ENCODE peak calls at places on chromosomes 3 and 15, in four cellular contexts. M is HepG2, G is H1, F is K562. R is an unnamed sample.

GRCh38 chr3:61008168-61008737 is 243.0 kb downstream of the FHIT start:
- DNase-seq in F (no peak), M (no peak), G (no peak), R (no peak)

GRCh38 chr3:47347217-47347801 is 33.5 kb upstream of the PTPN23 start:
- DNase-seq in G (no peak), F (peak), M (no peak), R (no peak)

GRCh38 chr15:70109522-70109921 is 11.8 kb upstream of the TLE3 start:
- DNase-seq in G (no peak), M (no peak), F (no peak), R (no peak)

GRCh38 chr15:36831915-36832310 is 252.5 kb downstream of the CDIN1 start:
- DNase-seq in M (no peak), G (no peak), F (no peak), R (no peak)

GRCh38 chr15:60462027-60462426 is 16.9 kb downstream of the ICE2 start:
- DNase-seq in G (no peak), M (no peak), F (no peak), R (no peak)

GRCh38 chr15:39869858-39870515 is 50.1 kb downstream of the GPR176 start:
- DNase-seq in F (no peak), G (no peak), M (no peak), R (no peak)

GRCh38 chr3:22606938-22607337 is 596.2 kb upstream of the UBE2E2 start:
- DNase-seq in M (no peak), G (no peak), F (no peak), R (no peak)

GRCh38 chr15:40307421-40308165 is at the start of gene PLCB2:
- DNase-seq in G (no peak), M (peak), F (peak), R (peak)

GRCh38 chr3:138113309-138113708 is 2.1 kb downstream of the DZIP1L start:
- DNase-seq in M (no peak), G (no peak), F (no peak), R (peak)

GRCh38 chr3:137762674-137763593 is 1.2 kb upstream of the SOX14 start:
- DNase-seq in F (no peak), M (no peak), G (no peak), R (no peak)

GRCh38 chr3:192943384-192943783 is 25.7 kb upstream of the MB21D2 start:
- DNase-seq in G (no peak), F (no peak), M (no peak), R (no peak)
- TF ChIP-seq KDM1A in G (no peak), F (no peak), M (no peak), R (no peak)

DNA sequence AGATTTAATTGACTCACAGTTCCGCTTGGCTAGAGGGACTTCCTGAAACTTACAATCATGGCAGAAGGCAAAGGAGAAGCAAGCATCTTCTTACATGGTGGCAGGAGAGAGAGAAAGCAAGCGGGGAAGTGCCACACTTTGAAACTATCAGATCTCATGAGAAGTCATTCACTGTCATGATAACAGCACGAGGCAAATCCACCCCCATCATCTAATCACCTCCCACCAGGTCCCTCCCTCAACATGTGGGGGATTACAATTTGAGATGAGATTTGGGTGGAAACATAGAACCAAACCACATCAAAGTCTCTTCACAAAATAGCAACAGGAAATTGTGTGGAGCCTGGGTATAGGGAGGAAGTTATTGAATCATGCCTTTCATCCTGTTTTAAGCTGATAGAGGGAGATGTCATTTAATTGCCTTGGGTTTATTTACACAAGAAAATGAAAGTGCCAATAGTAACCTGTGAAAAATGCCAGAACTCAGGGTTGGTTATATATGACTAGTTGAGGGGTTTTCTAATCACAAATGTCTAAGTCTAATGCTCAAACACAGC is 624.8 kb upstream of the LMCD1 start:
- DNase-seq in G (no peak), F (no peak), M (no peak), R (no peak)
- TF ChIP-seq JUN in G (no peak), F (no peak), M (no peak), R (no peak)

DNA sequence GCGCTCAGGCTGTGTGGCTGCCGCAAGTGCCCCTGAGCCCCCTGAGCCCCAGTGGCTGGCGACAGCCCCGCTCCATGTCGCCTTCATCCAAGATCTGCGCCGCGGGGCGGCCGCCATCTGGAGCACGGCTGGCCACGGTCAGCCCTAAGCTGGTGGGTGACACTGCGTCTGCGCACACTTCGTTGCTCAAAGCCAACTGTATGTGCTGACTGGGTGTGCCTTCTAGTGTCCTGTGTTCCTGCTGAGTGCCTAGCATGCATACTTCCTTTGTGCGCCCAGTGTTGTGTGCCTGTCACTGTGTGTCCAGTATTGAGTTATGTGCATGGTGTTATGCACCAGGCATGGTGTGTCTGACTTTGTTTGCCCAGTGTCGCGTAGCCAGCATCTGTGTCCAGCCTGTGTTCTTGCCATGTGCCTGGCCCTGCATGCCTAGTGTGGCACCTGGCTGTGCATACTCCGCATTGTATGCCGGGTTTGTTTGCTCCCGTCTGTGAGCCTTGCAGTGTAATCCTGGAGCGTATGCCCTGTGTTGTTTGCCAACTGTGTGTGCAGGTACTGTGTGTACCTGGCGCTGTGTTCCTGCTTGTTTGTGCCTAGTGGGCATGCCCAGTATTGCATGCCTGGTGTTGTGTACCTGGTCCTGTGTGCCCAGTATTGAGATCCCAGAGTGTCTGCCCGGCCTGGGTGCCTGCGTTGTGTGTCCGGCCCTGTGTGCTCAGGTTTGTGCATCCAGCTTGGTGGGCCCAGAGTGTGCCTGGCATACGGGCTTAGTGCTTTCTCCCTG is 54.7 kb upstream of the CHRNA7 start:
- DNase-seq in G (peak), M (no peak), F (no peak), R (peak)
- H3K4me2 ChIP-seq in G (peak), M (no peak), F (no peak), R (peak)

GRCh38 chr3:180408654-180409053 is 193.3 kb upstream of the TTC14 start:
- DNase-seq in F (no peak), G (no peak), M (no peak), R (no peak)
- TF ChIP-seq KDM1A in F (no peak), G (no peak), M (no peak), R (no peak)

DNA sequence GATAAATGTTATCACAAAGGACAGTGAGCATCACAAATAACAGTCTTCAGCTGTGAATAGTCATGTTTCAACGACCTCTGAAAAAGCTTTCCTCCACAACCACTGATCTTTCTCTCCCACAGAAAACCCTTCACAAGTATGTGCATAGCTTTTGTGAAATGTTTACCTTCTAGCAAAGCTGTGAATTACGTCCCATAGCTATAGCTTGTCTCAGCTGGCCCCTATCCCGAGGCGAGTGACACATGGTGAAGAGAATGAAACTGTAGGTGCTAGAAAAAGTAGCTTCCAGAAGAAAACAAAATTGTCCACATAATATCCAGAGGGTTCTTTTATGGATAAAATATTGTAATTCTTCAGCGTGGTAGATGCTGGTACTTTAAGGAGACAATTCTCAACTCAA is 182.0 kb downstream of the FGF12 start:
- DNase-seq in G (no peak), M (no peak), F (no peak), R (no peak)
- TF ChIP-seq JUN in G (no peak), M (no peak), F (no peak), R (no peak)

GRCh38 chr15:28154283-28154682 is 55.2 kb upstream of the OCA2 start:
- DNase-seq in G (no peak), F (no peak), M (no peak), R (no peak)
- H3K4me2 ChIP-seq in G (no peak), F (no peak), M (no peak), R (no peak)

GRCh38 chr3:96865605-96866004 is 51.2 kb downstream of the EPHA6 start:
- DNase-seq in F (no peak), M (no peak), G (no peak), R (no peak)

GRCh38 chr3:96863129-96863740 is 48.8 kb downstream of the EPHA6 start:
- DNase-seq in F (peak), M (peak), G (peak), R (no peak)
- TF ChIP-seq KDM1A in F (no peak), M (no peak), G (no peak), R (no peak)

R was measured in A549.